ENCODE peak calls at places on chromosome 14, in nine cellular contexts. One of them, this sample, is unnamed.

GRCh38 chr14:36556811-36557433 is 25.5 kb downstream of the NKX2-8 start:
- DNase-seq in NCI-H1436: peak; percentile 79
- DNase-seq in myocyte: peak; percentile 30
- DNase-seq in sciatic nerve: no peak
- DNase-seq in GDM1: no peak
- DNase-seq in omental fat pad: no peak
- DNase-seq in activated CD4-positive, alpha-beta T cell treated with anti-CD3 and anti-CD28 coated beads, Interleukin-2, amount 50 U/mL, for 48 hours: peak; percentile 53
- DNase-seq in fibroblast of mammary gland: peak; percentile 24
- DNase-seq in suprapubic skin: no peak
- DNase-seq in this sample: peak; percentile 14

GRCh38 chr14:98775892-98776291 is 496.1 kb downstream of the BCL11B start:
- DNase-seq in suprapubic skin: no peak
- DNase-seq in omental fat pad: no peak
- DNase-seq in NCI-H1436: no peak
- DNase-seq in sciatic nerve: no peak
- DNase-seq in activated CD4-positive, alpha-beta T cell treated with anti-CD3 and anti-CD28 coated beads, Interleukin-2, amount 50 U/mL, for 48 hours: no peak
- DNase-seq in fibroblast of mammary gland: no peak
- DNase-seq in GDM1: no peak
- DNase-seq in myocyte: no peak
- DNase-seq in this sample: no peak

GRCh38 chr14:104352493-104353220 is 214.3 kb downstream of the KIF26A start:
- DNase-seq in fibroblast of mammary gland: no peak
- DNase-seq in sciatic nerve: peak; percentile 22
- DNase-seq in omental fat pad: no peak
- DNase-seq in NCI-H1436: no peak
- DNase-seq in myocyte: no peak
- DNase-seq in GDM1: no peak
- DNase-seq in activated CD4-positive, alpha-beta T cell treated with anti-CD3 and anti-CD28 coated beads, Interleukin-2, amount 50 U/mL, for 48 hours: no peak
- DNase-seq in suprapubic skin: peak; percentile 29
- DNase-seq in this sample: no peak

GRCh38 chr14:103402700-103403099 is 17.5 kb downstream of the MARK3 start:
- DNase-seq in omental fat pad: no peak
- DNase-seq in suprapubic skin: no peak
- DNase-seq in fibroblast of mammary gland: peak; percentile 50
- DNase-seq in myocyte: peak; percentile 44
- DNase-seq in sciatic nerve: no peak
- DNase-seq in NCI-H1436: no peak
- DNase-seq in activated CD4-positive, alpha-beta T cell treated with anti-CD3 and anti-CD28 coated beads, Interleukin-2, amount 50 U/mL, for 48 hours: no peak
- DNase-seq in GDM1: no peak
- DNase-seq in this sample: no peak

GRCh38 chr14:85701763-85702162 is 171.8 kb downstream of the FLRT2 start:
- DNase-seq in NCI-H1436: no peak
- DNase-seq in sciatic nerve: no peak
- DNase-seq in suprapubic skin: no peak
- DNase-seq in myocyte: no peak
- DNase-seq in GDM1: no peak
- DNase-seq in fibroblast of mammary gland: no peak
- DNase-seq in activated CD4-positive, alpha-beta T cell treated with anti-CD3 and anti-CD28 coated beads, Interleukin-2, amount 50 U/mL, for 48 hours: no peak
- DNase-seq in omental fat pad: no peak
- DNase-seq in this sample: no peak

GRCh38 chr14:54177861-54178591 is 218.8 kb upstream of the CDKN3 start:
- DNase-seq in suprapubic skin: no peak
- DNase-seq in omental fat pad: no peak
- DNase-seq in myocyte: no peak
- DNase-seq in NCI-H1436: no peak
- DNase-seq in fibroblast of mammary gland: no peak
- DNase-seq in activated CD4-positive, alpha-beta T cell treated with anti-CD3 and anti-CD28 coated beads, Interleukin-2, amount 50 U/mL, for 48 hours: no peak
- DNase-seq in sciatic nerve: no peak
- DNase-seq in GDM1: no peak
- DNase-seq in this sample: no peak

GRCh38 chr14:50830932-50831703 is at the start of gene NIN:
- DNase-seq in NCI-H1436: peak; percentile 69
- DNase-seq in fibroblast of mammary gland: peak; percentile 65
- DNase-seq in sciatic nerve: peak; percentile 85
- DNase-seq in GDM1: peak; percentile 77
- DNase-seq in omental fat pad: no peak
- DNase-seq in activated CD4-positive, alpha-beta T cell treated with anti-CD3 and anti-CD28 coated beads, Interleukin-2, amount 50 U/mL, for 48 hours: peak; percentile 75
- DNase-seq in myocyte: peak; percentile 86
- DNase-seq in suprapubic skin: peak; percentile 88
- DNase-seq in this sample: peak; percentile 56

GRCh38 chr14:70919774-70920173 is 12.5 kb downstream of the PCNX1 start:
- DNase-seq in GDM1: peak; percentile 32
- DNase-seq in NCI-H1436: no peak
- DNase-seq in myocyte: peak; percentile 32
- DNase-seq in sciatic nerve: no peak
- DNase-seq in fibroblast of mammary gland: peak; percentile 55
- DNase-seq in omental fat pad: no peak
- DNase-seq in activated CD4-positive, alpha-beta T cell treated with anti-CD3 and anti-CD28 coated beads, Interleukin-2, amount 50 U/mL, for 48 hours: no peak
- DNase-seq in suprapubic skin: no peak
- DNase-seq in this sample: no peak

GRCh38 chr14:92638266-92638665 is 110.2 kb downstream of the LGMN start:
- DNase-seq in suprapubic skin: no peak
- DNase-seq in omental fat pad: no peak
- DNase-seq in myocyte: no peak
- DNase-seq in GDM1: no peak
- DNase-seq in sciatic nerve: peak; percentile 28
- DNase-seq in NCI-H1436: no peak
- DNase-seq in activated CD4-positive, alpha-beta T cell treated with anti-CD3 and anti-CD28 coated beads, Interleukin-2, amount 50 U/mL, for 48 hours: no peak
- DNase-seq in fibroblast of mammary gland: no peak
- DNase-seq in this sample: no peak

GRCh38 chr14:38951451-38951850 is 151.6 kb downstream of the SEC23A start:
- DNase-seq in myocyte: peak; percentile 50
- DNase-seq in omental fat pad: no peak
- DNase-seq in activated CD4-positive, alpha-beta T cell treated with anti-CD3 and anti-CD28 coated beads, Interleukin-2, amount 50 U/mL, for 48 hours: no peak
- DNase-seq in NCI-H1436: no peak
- DNase-seq in sciatic nerve: no peak
- DNase-seq in GDM1: no peak
- DNase-seq in fibroblast of mammary gland: peak; percentile 54
- DNase-seq in suprapubic skin: no peak
- DNase-seq in this sample: no peak

GRCh38 chr14:58738189-58738836 is 100.6 kb downstream of the DACT1 start:
- DNase-seq in suprapubic skin: no peak
- DNase-seq in NCI-H1436: no peak
- DNase-seq in fibroblast of mammary gland: peak; percentile 93
- DNase-seq in activated CD4-positive, alpha-beta T cell treated with anti-CD3 and anti-CD28 coated beads, Interleukin-2, amount 50 U/mL, for 48 hours: no peak
- DNase-seq in sciatic nerve: no peak
- DNase-seq in GDM1: no peak
- DNase-seq in myocyte: peak; percentile 68
- DNase-seq in omental fat pad: no peak
- DNase-seq in this sample: no peak

GRCh38 chr14:59190372-59190771 is 1.9 kb downstream of the DAAM1 start:
- DNase-seq in myocyte: peak; percentile 57
- DNase-seq in NCI-H1436: no peak
- DNase-seq in omental fat pad: no peak
- DNase-seq in GDM1: no peak
- DNase-seq in sciatic nerve: no peak
- DNase-seq in suprapubic skin: no peak
- DNase-seq in activated CD4-positive, alpha-beta T cell treated with anti-CD3 and anti-CD28 coated beads, Interleukin-2, amount 50 U/mL, for 48 hours: no peak
- DNase-seq in fibroblast of mammary gland: peak; percentile 20
- DNase-seq in this sample: peak; percentile 52

GRCh38 chr14:78509516-78509915 is 339.3 kb downstream of the NRXN3 start:
- DNase-seq in activated CD4-positive, alpha-beta T cell treated with anti-CD3 and anti-CD28 coated beads, Interleukin-2, amount 50 U/mL, for 48 hours: no peak
- DNase-seq in NCI-H1436: no peak
- DNase-seq in myocyte: no peak
- DNase-seq in sciatic nerve: no peak
- DNase-seq in GDM1: no peak
- DNase-seq in suprapubic skin: no peak
- DNase-seq in omental fat pad: no peak
- DNase-seq in fibroblast of mammary gland: no peak
- DNase-seq in this sample: no peak

GRCh38 chr14:77265187-77265515 is 5.9 kb downstream of the NGB start:
- DNase-seq in activated CD4-positive, alpha-beta T cell treated with anti-CD3 and anti-CD28 coated beads, Interleukin-2, amount 50 U/mL, for 48 hours: no peak
- DNase-seq in GDM1: no peak
- DNase-seq in sciatic nerve: no peak
- DNase-seq in fibroblast of mammary gland: no peak
- DNase-seq in suprapubic skin: no peak
- DNase-seq in NCI-H1436: no peak
- DNase-seq in myocyte: no peak
- DNase-seq in omental fat pad: no peak
- DNase-seq in this sample: no peak

GRCh38 chr14:61322799-61323290 is 1.5 kb downstream of the PRKCH start:
- DNase-seq in sciatic nerve: no peak
- DNase-seq in NCI-H1436: peak; percentile 34
- DNase-seq in GDM1: no peak
- DNase-seq in myocyte: no peak
- DNase-seq in activated CD4-positive, alpha-beta T cell treated with anti-CD3 and anti-CD28 coated beads, Interleukin-2, amount 50 U/mL, for 48 hours: peak; percentile 64
- DNase-seq in fibroblast of mammary gland: peak; percentile 17
- DNase-seq in omental fat pad: no peak
- DNase-seq in suprapubic skin: no peak
- DNase-seq in this sample: no peak

GRCh38 chr14:82047777-82048470 is 514.3 kb upstream of the SEL1L start:
- DNase-seq in suprapubic skin: no peak
- DNase-seq in GDM1: no peak
- DNase-seq in fibroblast of mammary gland: no peak
- DNase-seq in myocyte: no peak
- DNase-seq in NCI-H1436: no peak
- DNase-seq in sciatic nerve: no peak
- DNase-seq in activated CD4-positive, alpha-beta T cell treated with anti-CD3 and anti-CD28 coated beads, Interleukin-2, amount 50 U/mL, for 48 hours: no peak
- DNase-seq in omental fat pad: no peak
- DNase-seq in this sample: no peak

GRCh38 chr14:23252420-23253333 is 14.9 kb downstream of the RNF212B start:
- DNase-seq in NCI-H1436: no peak
- DNase-seq in activated CD4-positive, alpha-beta T cell treated with anti-CD3 and anti-CD28 coated beads, Interleukin-2, amount 50 U/mL, for 48 hours: no peak
- DNase-seq in GDM1: no peak
- DNase-seq in sciatic nerve: no peak
- DNase-seq in suprapubic skin: no peak
- DNase-seq in myocyte: no peak
- DNase-seq in omental fat pad: no peak
- DNase-seq in fibroblast of mammary gland: no peak
- DNase-seq in this sample: no peak

GRCh38 chr14:81137316-81137715 is 83.4 kb downstream of the GTF2A1 start:
- DNase-seq in fibroblast of mammary gland: peak; percentile 84
- DNase-seq in omental fat pad: no peak
- DNase-seq in activated CD4-positive, alpha-beta T cell treated with anti-CD3 and anti-CD28 coated beads, Interleukin-2, amount 50 U/mL, for 48 hours: no peak
- DNase-seq in suprapubic skin: no peak
- DNase-seq in sciatic nerve: no peak
- DNase-seq in NCI-H1436: no peak
- DNase-seq in myocyte: peak; percentile 96
- DNase-seq in GDM1: no peak
- DNase-seq in this sample: no peak

GRCh38 chr14:33897878-33898535 is 52.9 kb downstream of the EGLN3 start:
- DNase-seq in NCI-H1436: no peak
- DNase-seq in suprapubic skin: no peak
- DNase-seq in GDM1: no peak
- DNase-seq in omental fat pad: no peak
- DNase-seq in myocyte: no peak
- DNase-seq in sciatic nerve: no peak
- DNase-seq in activated CD4-positive, alpha-beta T cell treated with anti-CD3 and anti-CD28 coated beads, Interleukin-2, amount 50 U/mL, for 48 hours: no peak
- DNase-seq in fibroblast of mammary gland: no peak
- DNase-seq in this sample: no peak

GRCh38 chr14:67820428-67820881 is 876 bp downstream of the RAD51B start:
- DNase-seq in NCI-H1436: no peak
- DNase-seq in fibroblast of mammary gland: peak; percentile 73
- DNase-seq in suprapubic skin: no peak
- DNase-seq in myocyte: no peak
- DNase-seq in sciatic nerve: no peak
- DNase-seq in GDM1: peak; percentile 15
- DNase-seq in activated CD4-positive, alpha-beta T cell treated with anti-CD3 and anti-CD28 coated beads, Interleukin-2, amount 50 U/mL, for 48 hours: peak; percentile 35
- DNase-seq in omental fat pad: no peak
- DNase-seq in this sample: peak; percentile 15

GRCh38 chr14:54809767-54810166 is 92.9 kb downstream of the GCH1 start:
- DNase-seq in activated CD4-positive, alpha-beta T cell treated with anti-CD3 and anti-CD28 coated beads, Interleukin-2, amount 50 U/mL, for 48 hours: peak; percentile 13
- DNase-seq in sciatic nerve: no peak
- DNase-seq in omental fat pad: no peak
- DNase-seq in myocyte: no peak
- DNase-seq in suprapubic skin: no peak
- DNase-seq in GDM1: no peak
- DNase-seq in fibroblast of mammary gland: no peak
- DNase-seq in NCI-H1436: no peak
- DNase-seq in this sample: no peak

GRCh38 chr14:30569216-30569902 is 10.4 kb downstream of the G2E3 start:
- DNase-seq in GDM1: no peak
- DNase-seq in omental fat pad: no peak
- DNase-seq in myocyte: peak; percentile 22
- DNase-seq in activated CD4-positive, alpha-beta T cell treated with anti-CD3 and anti-CD28 coated beads, Interleukin-2, amount 50 U/mL, for 48 hours: no peak
- DNase-seq in sciatic nerve: no peak
- DNase-seq in fibroblast of mammary gland: no peak
- DNase-seq in suprapubic skin: no peak
- DNase-seq in NCI-H1436: no peak
- DNase-seq in this sample: no peak

GRCh38 chr14:77208266-77208978 is 26.8 kb downstream of the TMEM63C start:
- DNase-seq in sciatic nerve: peak; percentile 84
- DNase-seq in fibroblast of mammary gland: peak; percentile 48
- DNase-seq in myocyte: peak; percentile 86
- DNase-seq in omental fat pad: peak; percentile 39
- DNase-seq in suprapubic skin: no peak
- DNase-seq in activated CD4-positive, alpha-beta T cell treated with anti-CD3 and anti-CD28 coated beads, Interleukin-2, amount 50 U/mL, for 48 hours: peak; percentile 59
- DNase-seq in NCI-H1436: no peak
- DNase-seq in GDM1: peak; percentile 5
- DNase-seq in this sample: peak; percentile 60